ENCODE peak calls at places on chromosomes 13 and 19, in ten cellular contexts. One of them, this sample, is unnamed.

GRCh38 chr13:33640832-33641231 is 177.1 kb upstream of the RFC3 start:
- DNase-seq in HFF-Myc: no peak
- DNase-seq in cardiac fibroblast: no peak
- DNase-seq in WERI-Rb-1: no peak
- DNase-seq in AG04450: no peak
- DNase-seq in progenitor cell of endocrine pancreas: no peak
- DNase-seq in endodermal cell: no peak
- DNase-seq in tibial artery: no peak
- DNase-seq in tibial nerve: no peak
- DNase-seq in left ventricle myocardium inferior: no peak
- DNase-seq in this sample: no peak

GRCh38 chr19:40627486-40628279 is 26.5 kb downstream of the LTBP4 start:
- DNase-seq in HFF-Myc: no peak
- DNase-seq in cardiac fibroblast: no peak
- DNase-seq in WERI-Rb-1: no peak
- DNase-seq in AG04450: no peak
- DNase-seq in progenitor cell of endocrine pancreas: no peak
- DNase-seq in endodermal cell: peak
- DNase-seq in tibial artery: no peak
- DNase-seq in tibial nerve: no peak
- DNase-seq in left ventricle myocardium inferior: no peak
- DNase-seq in this sample: no peak

GRCh38 chr13:21735621-21736401 is 64.9 kb downstream of the FGF9 start:
- DNase-seq in HFF-Myc: no peak
- DNase-seq in cardiac fibroblast: no peak
- DNase-seq in WERI-Rb-1: no peak
- DNase-seq in AG04450: no peak
- DNase-seq in progenitor cell of endocrine pancreas: no peak
- DNase-seq in endodermal cell: peak
- DNase-seq in tibial artery: no peak
- DNase-seq in tibial nerve: no peak
- DNase-seq in left ventricle myocardium inferior: peak
- DNase-seq in this sample: no peak

GRCh38 chr13:114097893-114098688 is 34.3 kb downstream of the RASA3 start:
- DNase-seq in HFF-Myc: no peak
- DNase-seq in cardiac fibroblast: no peak
- DNase-seq in WERI-Rb-1: peak
- DNase-seq in AG04450: no peak
- DNase-seq in progenitor cell of endocrine pancreas: no peak
- DNase-seq in endodermal cell: peak
- DNase-seq in tibial artery: peak
- DNase-seq in tibial nerve: no peak
- DNase-seq in left ventricle myocardium inferior: no peak
- DNase-seq in this sample: no peak

GRCh38 chr13:30866692-30867669 is 39.1 kb upstream of the MEDAG start:
- DNase-seq in HFF-Myc: no peak
- DNase-seq in cardiac fibroblast: no peak
- DNase-seq in WERI-Rb-1: no peak
- DNase-seq in AG04450: no peak
- DNase-seq in progenitor cell of endocrine pancreas: no peak
- DNase-seq in endodermal cell: peak
- DNase-seq in tibial artery: no peak
- DNase-seq in tibial nerve: no peak
- DNase-seq in left ventricle myocardium inferior: no peak
- DNase-seq in this sample: no peak

GRCh38 chr19:32611161-32611560 is 30.2 kb downstream of the PDCD5 start:
- DNase-seq in HFF-Myc: no peak
- DNase-seq in cardiac fibroblast: no peak
- DNase-seq in WERI-Rb-1: no peak
- DNase-seq in AG04450: no peak
- DNase-seq in progenitor cell of endocrine pancreas: no peak
- DNase-seq in endodermal cell: no peak
- DNase-seq in tibial artery: no peak
- DNase-seq in tibial nerve: peak
- DNase-seq in left ventricle myocardium inferior: no peak
- DNase-seq in this sample: no peak

GRCh38 chr19:6230991-6231448 is 48.8 kb downstream of the MLLT1 start:
- DNase-seq in HFF-Myc: no peak
- DNase-seq in cardiac fibroblast: no peak
- DNase-seq in WERI-Rb-1: no peak
- DNase-seq in AG04450: no peak
- DNase-seq in progenitor cell of endocrine pancreas: no peak
- DNase-seq in endodermal cell: no peak
- DNase-seq in tibial artery: no peak
- DNase-seq in tibial nerve: no peak
- DNase-seq in left ventricle myocardium inferior: no peak
- DNase-seq in this sample: no peak

GRCh38 chr13:21229241-21230024 is 53.0 kb downstream of the MRPL57 start:
- DNase-seq in HFF-Myc: no peak
- DNase-seq in cardiac fibroblast: no peak
- DNase-seq in WERI-Rb-1: no peak
- DNase-seq in AG04450: no peak
- DNase-seq in progenitor cell of endocrine pancreas: no peak
- DNase-seq in endodermal cell: no peak
- DNase-seq in tibial artery: no peak
- DNase-seq in tibial nerve: no peak
- DNase-seq in left ventricle myocardium inferior: no peak
- DNase-seq in this sample: no peak

GRCh38 chr19:1841209-1841924 is 6.9 kb downstream of the REXO1 start:
- DNase-seq in HFF-Myc: no peak
- DNase-seq in cardiac fibroblast: no peak
- DNase-seq in WERI-Rb-1: no peak
- DNase-seq in AG04450: no peak
- DNase-seq in progenitor cell of endocrine pancreas: no peak
- DNase-seq in endodermal cell: no peak
- DNase-seq in tibial artery: no peak
- DNase-seq in tibial nerve: no peak
- DNase-seq in left ventricle myocardium inferior: no peak
- DNase-seq in this sample: no peak

GRCh38 chr19:1844536-1845515 is 3.5 kb downstream of the REXO1 start:
- DNase-seq in HFF-Myc: no peak
- DNase-seq in cardiac fibroblast: no peak
- DNase-seq in WERI-Rb-1: no peak
- DNase-seq in AG04450: no peak
- DNase-seq in progenitor cell of endocrine pancreas: no peak
- DNase-seq in endodermal cell: no peak
- DNase-seq in tibial artery: no peak
- DNase-seq in tibial nerve: no peak
- DNase-seq in left ventricle myocardium inferior: no peak
- DNase-seq in this sample: no peak

GRCh38 chr19:1845642-1846041 is 2.6 kb downstream of the REXO1 start:
- DNase-seq in HFF-Myc: no peak
- DNase-seq in cardiac fibroblast: no peak
- DNase-seq in WERI-Rb-1: no peak
- DNase-seq in AG04450: no peak
- DNase-seq in progenitor cell of endocrine pancreas: no peak
- DNase-seq in endodermal cell: no peak
- DNase-seq in tibial artery: no peak
- DNase-seq in tibial nerve: no peak
- DNase-seq in left ventricle myocardium inferior: no peak
- DNase-seq in this sample: no peak

GRCh38 chr19:1843116-1843515 is 5.2 kb downstream of the REXO1 start:
- DNase-seq in HFF-Myc: no peak
- DNase-seq in cardiac fibroblast: no peak
- DNase-seq in WERI-Rb-1: no peak
- DNase-seq in AG04450: no peak
- DNase-seq in progenitor cell of endocrine pancreas: no peak
- DNase-seq in endodermal cell: no peak
- DNase-seq in tibial artery: no peak
- DNase-seq in tibial nerve: no peak
- DNase-seq in left ventricle myocardium inferior: no peak
- DNase-seq in this sample: no peak

GRCh38 chr19:1843646-1844394 is 4.5 kb downstream of the REXO1 start:
- DNase-seq in HFF-Myc: no peak
- DNase-seq in cardiac fibroblast: no peak
- DNase-seq in WERI-Rb-1: no peak
- DNase-seq in AG04450: no peak
- DNase-seq in progenitor cell of endocrine pancreas: no peak
- DNase-seq in endodermal cell: peak
- DNase-seq in tibial artery: no peak
- DNase-seq in tibial nerve: no peak
- DNase-seq in left ventricle myocardium inferior: no peak
- DNase-seq in this sample: no peak
- TF ChIP-seq CTCF in HFF-Myc: no peak
- TF ChIP-seq CTCF in cardiac fibroblast: peak
- TF ChIP-seq CTCF in WERI-Rb-1: peak
- TF ChIP-seq CTCF in AG04450: no peak
- TF ChIP-seq CTCF in progenitor cell of endocrine pancreas: peak
- TF ChIP-seq CTCF in endodermal cell: peak
- TF ChIP-seq CTCF in tibial artery: no peak
- TF ChIP-seq CTCF in tibial nerve: no peak
- TF ChIP-seq CTCF in left ventricle myocardium inferior: peak
- TF ChIP-seq CTCF in this sample: no peak

GRCh38 chr19:18487576-18488402 is 34.1 kb downstream of the ELL start:
- DNase-seq in HFF-Myc: no peak
- DNase-seq in cardiac fibroblast: no peak
- DNase-seq in WERI-Rb-1: no peak
- DNase-seq in AG04450: no peak
- DNase-seq in progenitor cell of endocrine pancreas: no peak
- DNase-seq in endodermal cell: no peak
- DNase-seq in tibial artery: no peak
- DNase-seq in tibial nerve: no peak
- DNase-seq in left ventricle myocardium inferior: no peak
- DNase-seq in this sample: no peak

GRCh38 chr19:18483119-18483518 is 38.8 kb downstream of the ELL start:
- DNase-seq in HFF-Myc: no peak
- DNase-seq in cardiac fibroblast: no peak
- DNase-seq in WERI-Rb-1: no peak
- DNase-seq in AG04450: no peak
- DNase-seq in progenitor cell of endocrine pancreas: no peak
- DNase-seq in endodermal cell: no peak
- DNase-seq in tibial artery: no peak
- DNase-seq in tibial nerve: no peak
- DNase-seq in left ventricle myocardium inferior: no peak
- DNase-seq in this sample: no peak

GRCh38 chr19:18481505-18482222 is 40.2 kb downstream of the ELL start:
- DNase-seq in HFF-Myc: no peak
- DNase-seq in cardiac fibroblast: no peak
- DNase-seq in WERI-Rb-1: no peak
- DNase-seq in AG04450: no peak
- DNase-seq in progenitor cell of endocrine pancreas: no peak
- DNase-seq in endodermal cell: no peak
- DNase-seq in tibial artery: no peak
- DNase-seq in tibial nerve: no peak
- DNase-seq in left ventricle myocardium inferior: no peak
- DNase-seq in this sample: no peak

GRCh38 chr19:18486746-18487145 is 35.1 kb downstream of the ELL start:
- DNase-seq in HFF-Myc: no peak
- DNase-seq in cardiac fibroblast: no peak
- DNase-seq in WERI-Rb-1: no peak
- DNase-seq in AG04450: no peak
- DNase-seq in progenitor cell of endocrine pancreas: no peak
- DNase-seq in endodermal cell: no peak
- DNase-seq in tibial artery: no peak
- DNase-seq in tibial nerve: no peak
- DNase-seq in left ventricle myocardium inferior: no peak
- DNase-seq in this sample: no peak

GRCh38 chr19:18484992-18485391 is 36.9 kb downstream of the ELL start:
- DNase-seq in HFF-Myc: no peak
- DNase-seq in cardiac fibroblast: no peak
- DNase-seq in WERI-Rb-1: no peak
- DNase-seq in AG04450: no peak
- DNase-seq in progenitor cell of endocrine pancreas: no peak
- DNase-seq in endodermal cell: no peak
- DNase-seq in tibial artery: no peak
- DNase-seq in tibial nerve: no peak
- DNase-seq in left ventricle myocardium inferior: no peak
- DNase-seq in this sample: no peak
- TF ChIP-seq CTCF in HFF-Myc: no peak
- TF ChIP-seq CTCF in cardiac fibroblast: no peak
- TF ChIP-seq CTCF in WERI-Rb-1: peak
- TF ChIP-seq CTCF in AG04450: no peak
- TF ChIP-seq CTCF in progenitor cell of endocrine pancreas: no peak
- TF ChIP-seq CTCF in endodermal cell: peak
- TF ChIP-seq CTCF in tibial artery: no peak
- TF ChIP-seq CTCF in tibial nerve: no peak
- TF ChIP-seq CTCF in left ventricle myocardium inferior: no peak
- TF ChIP-seq CTCF in this sample: no peak

GRCh38 chr19:18776288-18776594 is 14.9 kb downstream of the COMP start:
- DNase-seq in HFF-Myc: no peak
- DNase-seq in cardiac fibroblast: peak
- DNase-seq in WERI-Rb-1: no peak
- DNase-seq in AG04450: no peak
- DNase-seq in progenitor cell of endocrine pancreas: no peak
- DNase-seq in endodermal cell: no peak
- DNase-seq in tibial artery: no peak
- DNase-seq in tibial nerve: no peak
- DNase-seq in left ventricle myocardium inferior: no peak
- DNase-seq in this sample: no peak
- TF ChIP-seq CTCF in HFF-Myc: peak
- TF ChIP-seq CTCF in cardiac fibroblast: peak
- TF ChIP-seq CTCF in WERI-Rb-1: peak
- TF ChIP-seq CTCF in AG04450: peak
- TF ChIP-seq CTCF in progenitor cell of endocrine pancreas: no peak
- TF ChIP-seq CTCF in endodermal cell: peak
- TF ChIP-seq CTCF in tibial artery: no peak
- TF ChIP-seq CTCF in tibial nerve: no peak
- TF ChIP-seq CTCF in left ventricle myocardium inferior: no peak
- TF ChIP-seq CTCF in this sample: no peak

GRCh38 chr13:97211357-97211756 is 10.8 kb upstream of the MBNL2 start:
- DNase-seq in HFF-Myc: no peak
- DNase-seq in cardiac fibroblast: no peak
- DNase-seq in WERI-Rb-1: no peak
- DNase-seq in AG04450: no peak
- DNase-seq in progenitor cell of endocrine pancreas: no peak
- DNase-seq in endodermal cell: no peak
- DNase-seq in tibial artery: no peak
- DNase-seq in tibial nerve: no peak
- DNase-seq in left ventricle myocardium inferior: no peak
- DNase-seq in this sample: no peak
- TF ChIP-seq CTCF in HFF-Myc: no peak
- TF ChIP-seq CTCF in cardiac fibroblast: no peak
- TF ChIP-seq CTCF in WERI-Rb-1: no peak
- TF ChIP-seq CTCF in AG04450: no peak
- TF ChIP-seq CTCF in progenitor cell of endocrine pancreas: no peak
- TF ChIP-seq CTCF in endodermal cell: no peak
- TF ChIP-seq CTCF in tibial artery: no peak
- TF ChIP-seq CTCF in tibial nerve: no peak
- TF ChIP-seq CTCF in left ventricle myocardium inferior: no peak
- TF ChIP-seq CTCF in this sample: no peak

GRCh38 chr13:98595134-98595533 is 18.2 kb upstream of the STK24 start:
- DNase-seq in HFF-Myc: no peak
- DNase-seq in cardiac fibroblast: no peak
- DNase-seq in WERI-Rb-1: no peak
- DNase-seq in AG04450: no peak
- DNase-seq in progenitor cell of endocrine pancreas: no peak
- DNase-seq in endodermal cell: peak
- DNase-seq in tibial artery: no peak
- DNase-seq in tibial nerve: no peak
- DNase-seq in left ventricle myocardium inferior: no peak
- DNase-seq in this sample: no peak

GRCh38 chr13:98599502-98600328 is 22.8 kb upstream of the STK24 start:
- DNase-seq in HFF-Myc: no peak
- DNase-seq in cardiac fibroblast: peak
- DNase-seq in WERI-Rb-1: no peak
- DNase-seq in AG04450: no peak
- DNase-seq in progenitor cell of endocrine pancreas: no peak
- DNase-seq in endodermal cell: peak
- DNase-seq in tibial artery: no peak
- DNase-seq in tibial nerve: no peak
- DNase-seq in left ventricle myocardium inferior: no peak
- DNase-seq in this sample: no peak

GRCh38 chr13:98592353-98592740 is 15.4 kb upstream of the STK24 start:
- DNase-seq in HFF-Myc: no peak
- DNase-seq in cardiac fibroblast: no peak
- DNase-seq in WERI-Rb-1: no peak
- DNase-seq in AG04450: no peak
- DNase-seq in progenitor cell of endocrine pancreas: no peak
- DNase-seq in endodermal cell: no peak
- DNase-seq in tibial artery: no peak
- DNase-seq in tibial nerve: no peak
- DNase-seq in left ventricle myocardium inferior: no peak
- DNase-seq in this sample: no peak

GRCh38 chr13:98598043-98598442 is 21.1 kb upstream of the STK24 start:
- DNase-seq in HFF-Myc: no peak
- DNase-seq in cardiac fibroblast: peak
- DNase-seq in WERI-Rb-1: no peak
- DNase-seq in AG04450: no peak
- DNase-seq in progenitor cell of endocrine pancreas: no peak
- DNase-seq in endodermal cell: peak
- DNase-seq in tibial artery: no peak
- DNase-seq in tibial nerve: no peak
- DNase-seq in left ventricle myocardium inferior: no peak
- DNase-seq in this sample: no peak
- TF ChIP-seq CTCF in HFF-Myc: peak
- TF ChIP-seq CTCF in cardiac fibroblast: peak
- TF ChIP-seq CTCF in WERI-Rb-1: peak
- TF ChIP-seq CTCF in AG04450: peak
- TF ChIP-seq CTCF in progenitor cell of endocrine pancreas: no peak
- TF ChIP-seq CTCF in endodermal cell: peak
- TF ChIP-seq CTCF in tibial artery: no peak
- TF ChIP-seq CTCF in tibial nerve: no peak
- TF ChIP-seq CTCF in left ventricle myocardium inferior: peak
- TF ChIP-seq CTCF in this sample: no peak